ENCODE peak calls at places on chromosome 13, in ten cellular contexts. O is suprapubic skin, L is breast epithelium, T is GM23338, F is endothelial cell of umbilical vein, J is K562, S is sigmoid colon, I is HCT116, G is H1, P is HL-60. R is an unnamed sample.

GRCh38 chr13:66689037-66689619 is 541.0 kb downstream of the PCDH9 start:
- DNase-seq in O (no peak), L (no peak), T (peak), F (peak), J (no peak), S (no peak), I (no peak), G (no peak), P (no peak), R (no peak)

GRCh38 chr13:65656740-65657329 is 1573.3 kb downstream of the PCDH9 start:
- DNase-seq in O (no peak), L (no peak), T (peak), F (peak), J (no peak), S (no peak), I (no peak), G (no peak), P (no peak), R (no peak)

GRCh38 chr13:25170554-25171107 is 1.5 kb downstream of the AMER2 start:
- DNase-seq in O (no peak), L (no peak), T (peak), F (no peak), J (no peak), S (no peak), I (no peak), G (peak), P (no peak), R (no peak)

GRCh38 chr13:67043901-67044300 is 186.2 kb downstream of the PCDH9 start:
- DNase-seq in O (no peak), L (no peak), T (no peak), F (peak), J (no peak), S (no peak), I (no peak), G (no peak), P (no peak), R (no peak)

GRCh38 chr13:45207319-45207718 is 6.5 kb upstream of the KCTD4 start:
- DNase-seq in O (no peak), L (no peak), T (no peak), F (no peak), J (no peak), S (no peak), I (no peak), G (no peak), P (no peak), R (no peak)

GRCh38 chr13:99935772-99936171 is 35.8 kb downstream of the ZIC5 start:
- DNase-seq in O (no peak), L (no peak), T (peak), F (no peak), J (no peak), S (no peak), I (no peak), G (peak), P (no peak), R (no peak)

GRCh38 chr13:94330552-94331071 is 148.9 kb downstream of the DCT start:
- DNase-seq in O (no peak), L (no peak), T (no peak), F (no peak), J (no peak), S (no peak), I (no peak), G (no peak), P (no peak), R (no peak)

GRCh38 chr13:78589206-78589605 is 14.1 kb downstream of the POU4F1 start:
- DNase-seq in O (no peak), L (no peak), T (peak), F (no peak), J (peak), S (no peak), I (no peak), G (peak), P (no peak), R (no peak)

GRCh38 chr13:87884874-87885273 is 213.7 kb downstream of the SLITRK5 start:
- DNase-seq in O (no peak), L (no peak), T (peak), F (no peak), J (no peak), S (no peak), I (no peak), G (no peak), P (no peak), R (no peak)

DNA sequence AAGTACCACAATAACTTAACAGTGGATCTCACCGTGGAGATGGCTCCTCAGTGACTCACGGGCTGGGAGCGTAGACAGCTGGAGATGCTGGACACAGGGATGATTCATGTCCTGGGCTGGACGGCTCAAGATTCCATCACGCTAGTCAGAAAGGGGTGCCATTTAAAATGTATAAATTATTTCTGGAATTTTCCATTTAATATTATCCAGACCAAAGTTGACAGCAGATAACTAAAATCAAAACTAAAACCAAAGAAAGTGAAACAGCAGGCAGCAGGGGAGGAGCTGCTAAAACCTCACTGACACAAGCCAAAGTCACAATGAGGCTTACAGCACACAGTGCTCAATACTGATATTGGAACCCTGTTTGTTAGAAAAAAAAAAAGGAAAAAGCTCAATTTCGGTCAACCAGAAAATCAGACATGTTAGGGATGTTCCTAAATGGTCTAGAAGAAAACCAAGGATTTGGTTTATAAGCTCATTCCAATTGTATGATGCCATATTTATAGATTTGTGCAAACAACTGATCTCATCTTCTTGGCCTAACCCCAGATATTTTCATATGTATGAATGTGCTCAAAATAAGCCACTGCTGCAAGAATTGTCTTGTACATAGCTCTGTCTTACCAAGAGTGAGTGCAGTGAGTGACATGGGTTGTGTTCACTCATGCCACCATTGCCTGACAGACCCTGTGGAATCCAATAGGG is 111.8 kb downstream of the SACS start:
- DNase-seq in O (peak), L (no peak), T (no peak), F (peak), J (no peak), S (peak), I (peak), G (no peak), P (no peak), R (no peak)
- H3K4me3 ChIP-seq in O (no peak), L (peak), T (no peak), F (peak), J (no peak), S (no peak), I (no peak), G (no peak), P (no peak), R (peak)

DNA sequence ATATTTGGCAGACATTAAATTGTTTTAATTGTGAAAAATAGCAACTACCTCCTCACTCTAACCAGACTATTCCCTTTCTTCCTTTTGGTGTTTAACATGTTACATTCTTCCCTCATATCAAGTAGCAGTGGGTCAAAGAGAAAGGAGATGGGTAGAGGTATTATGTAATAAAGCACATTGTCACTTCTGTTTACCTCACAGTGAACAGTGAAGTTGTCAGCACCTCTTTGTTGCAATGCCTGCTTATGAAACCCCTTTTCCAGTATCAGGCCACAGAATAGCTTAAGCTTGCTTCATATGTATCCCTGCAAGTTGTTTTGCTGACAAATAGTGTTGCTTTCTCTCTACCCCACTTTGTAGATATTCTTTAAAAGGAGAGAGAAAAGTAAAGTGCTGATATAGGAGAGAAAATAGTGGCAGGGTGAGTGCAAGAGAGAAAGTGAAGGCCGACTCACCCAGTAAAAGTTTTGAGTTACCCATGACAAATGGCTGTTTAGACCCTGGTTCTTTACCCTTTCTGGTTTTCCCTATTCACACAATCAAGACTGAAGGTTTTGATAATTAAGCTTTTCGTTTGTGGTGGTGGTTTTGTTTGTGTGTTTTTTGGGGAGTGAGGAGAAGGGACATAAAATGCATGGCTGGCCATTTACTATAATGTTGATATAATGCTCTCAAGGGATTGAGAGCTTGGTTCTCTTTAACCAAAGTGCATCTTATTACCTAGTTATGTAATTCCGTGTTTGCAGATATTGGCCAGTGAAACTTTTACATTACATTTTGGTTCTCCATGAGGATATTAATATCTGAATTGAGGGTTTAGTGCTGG is 3.7 kb downstream of the ITM2B start:
- DNase-seq in O (no peak), L (no peak), T (no peak), F (peak), J (no peak), S (no peak), I (no peak), G (no peak), P (peak), R (no peak)
- TF ChIP-seq POLR2AphosphoS5 in O (peak), L (no peak), T (no peak), F (no peak), J (no peak), S (no peak), I (no peak), G (no peak), P (peak), R (peak)

GRCh38 chr13:76882431-76882830 is 3.8 kb downstream of the KCTD12 start:
- DNase-seq in O (peak), L (no peak), T (no peak), F (peak), J (no peak), S (no peak), I (no peak), G (no peak), P (no peak), R (no peak)
- H3K4me3 ChIP-seq in O (peak), L (peak), T (no peak), F (peak), J (no peak), S (no peak), I (no peak), G (no peak), P (no peak), R (peak)

DNA sequence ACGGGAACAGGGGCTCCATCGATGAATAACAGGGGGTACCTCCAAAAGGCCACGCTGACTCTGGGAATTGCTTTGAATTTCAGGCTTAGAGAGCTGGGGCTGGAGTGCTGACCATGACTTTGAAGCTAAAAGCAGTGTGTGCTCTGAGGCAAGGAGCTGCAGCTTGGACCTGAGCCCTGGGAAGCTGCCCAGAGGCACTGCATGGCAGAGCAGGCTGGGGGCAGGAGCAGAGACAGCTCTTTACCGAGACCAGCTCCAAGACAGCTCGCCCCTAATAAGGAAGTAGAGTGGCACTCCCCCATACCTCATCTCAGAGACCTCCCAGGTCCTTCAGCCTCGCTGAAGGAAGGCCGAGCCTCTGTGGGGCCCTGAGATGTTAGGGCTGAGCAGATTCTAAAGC is 200.2 kb downstream of the COL4A1 start:
- DNase-seq in O (no peak), L (no peak), T (no peak), F (no peak), J (no peak), S (peak), I (no peak), G (no peak), P (no peak), R (no peak)
- TF ChIP-seq POLR2AphosphoS5 in O (no peak), L (no peak), T (no peak), F (no peak), J (no peak), S (no peak), I (no peak), G (no peak), P (no peak), R (no peak)

GRCh38 chr13:36921902-36922301 is 1.9 kb upstream of the SMAD9 start:
- DNase-seq in O (no peak), L (no peak), T (no peak), F (no peak), J (no peak), S (no peak), I (no peak), G (no peak), P (no peak), R (no peak)

GRCh38 chr13:36919206-36919832 is 719 bp downstream of the SMAD9 start:
- DNase-seq in O (no peak), L (no peak), T (peak), F (no peak), J (no peak), S (peak), I (no peak), G (peak), P (no peak), R (peak)

GRCh38 chr13:36918246-36919060 is 1.6 kb downstream of the SMAD9 start:
- DNase-seq in O (no peak), L (no peak), T (peak), F (peak), J (no peak), S (no peak), I (no peak), G (no peak), P (no peak), R (no peak)

GRCh38 chr13:36919833-36920611 is at the start of gene SMAD9:
- DNase-seq in O (peak), L (peak), T (peak), F (peak), J (peak), S (peak), I (peak), G (peak), P (peak), R (peak)

DNA sequence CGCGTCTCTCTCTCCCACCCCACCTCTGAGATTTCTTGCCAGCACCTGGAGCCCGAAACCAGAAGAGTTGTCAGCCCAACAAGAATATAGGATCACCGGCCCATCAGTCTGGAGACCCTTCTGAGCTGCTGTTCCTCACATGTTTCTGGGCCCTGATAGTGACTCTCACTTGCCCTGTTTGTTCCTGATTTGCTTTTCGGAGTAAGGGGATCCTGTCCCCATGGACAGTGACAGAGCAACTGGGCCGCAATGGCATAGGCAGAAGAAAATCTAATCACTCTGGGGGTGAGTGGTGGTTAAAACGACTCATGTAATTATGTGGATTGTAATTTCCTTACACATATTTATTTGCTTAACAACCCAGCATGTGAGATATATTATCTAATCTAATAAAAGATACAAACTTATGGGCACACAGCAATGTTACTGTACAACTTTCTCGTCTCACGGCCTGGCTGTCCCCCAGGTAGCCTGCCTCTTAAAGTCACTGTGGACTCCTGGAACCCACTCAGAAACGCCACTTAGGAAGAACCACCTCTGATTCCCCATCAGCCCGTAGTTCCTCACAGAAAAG is 661 bp upstream of the SMAD9 start:
- DNase-seq in O (no peak), L (no peak), T (peak), F (peak), J (no peak), S (no peak), I (no peak), G (no peak), P (no peak), R (no peak)
- H3K4me3 ChIP-seq in O (peak), L (peak), T (peak), F (no peak), J (no peak), S (peak), I (no peak), G (peak), P (no peak), R (peak)

DNA sequence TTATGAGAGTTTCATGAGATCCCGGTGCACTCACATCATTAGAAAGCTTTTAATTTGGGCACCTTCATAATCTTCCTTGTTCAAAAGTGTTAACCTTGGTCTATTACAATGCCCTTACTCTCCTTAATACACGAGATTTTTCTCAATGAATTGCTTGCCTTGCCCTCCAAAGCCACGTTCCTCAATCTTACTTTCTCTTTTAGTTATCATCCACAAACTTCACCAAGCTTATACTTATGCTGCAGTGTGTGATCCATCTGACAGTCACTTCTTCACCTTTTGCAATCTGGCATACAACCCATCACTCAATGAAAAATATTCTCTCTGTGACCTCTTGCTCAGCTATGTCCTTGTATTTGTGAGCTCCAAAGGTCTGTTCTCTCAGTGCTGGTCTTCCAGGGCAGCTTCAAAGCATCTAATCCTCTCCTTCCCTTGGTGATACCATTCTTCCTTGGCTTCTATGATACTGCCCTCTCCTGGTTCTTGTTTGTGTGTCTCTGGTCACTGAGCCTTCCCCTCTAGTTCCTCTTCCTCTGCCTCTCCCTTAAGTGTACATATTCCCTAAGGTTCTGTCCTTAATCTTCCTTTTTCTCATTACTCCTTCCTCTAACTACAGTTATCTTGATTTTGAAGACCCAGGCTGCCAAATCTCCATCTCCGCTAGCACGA is 202.2 kb upstream of the STARD13 start:
- DNase-seq in O (no peak), L (no peak), T (peak), F (peak), J (no peak), S (no peak), I (no peak), G (no peak), P (no peak), R (no peak)
- TF ChIP-seq POLR2AphosphoS5 in O (no peak), L (no peak), T (no peak), F (no peak), J (no peak), S (no peak), I (no peak), G (no peak), P (no peak), R (no peak)

GRCh38 chr13:89066868-89067466 is 1395.8 kb downstream of the SLITRK5 start:
- DNase-seq in O (no peak), L (no peak), T (peak), F (no peak), J (no peak), S (no peak), I (peak), G (no peak), P (peak), R (no peak)
- H3K4me3 ChIP-seq in O (no peak), L (no peak), T (no peak), F (no peak), J (no peak), S (no peak), I (no peak), G (no peak), P (no peak), R (no peak)

DNA sequence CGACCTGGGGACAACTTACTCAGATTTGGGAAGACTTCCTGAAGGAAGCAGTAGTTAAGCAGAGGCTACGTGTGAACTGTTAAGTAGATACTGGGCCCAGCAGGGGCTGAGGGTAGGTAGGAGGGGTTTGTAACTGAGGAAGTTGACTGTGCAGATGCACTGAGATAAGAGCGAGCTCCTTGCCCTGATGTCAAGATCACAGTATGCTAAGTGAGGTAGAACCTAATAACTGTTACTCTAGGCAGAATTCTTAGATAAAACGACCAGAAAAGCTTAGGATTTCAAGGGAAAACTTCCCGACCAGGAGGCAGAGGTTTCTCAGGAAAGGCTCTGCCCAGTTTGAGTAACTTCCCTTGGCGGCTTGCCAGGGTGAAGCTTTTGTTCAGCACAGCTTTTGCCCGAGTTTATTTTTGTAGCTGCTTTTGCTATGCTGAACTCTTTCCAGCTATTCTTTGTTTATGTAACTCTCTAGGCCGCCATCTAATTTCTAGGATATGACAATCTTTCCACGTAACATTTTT is 632.1 kb downstream of the DIAPH3 start:
- DNase-seq in O (peak), L (peak), T (peak), F (peak), J (peak), S (peak), I (peak), G (peak), P (no peak), R (peak)
- TF ChIP-seq POLR2AphosphoS5 in O (no peak), L (no peak), T (no peak), F (peak), J (no peak), S (no peak), I (no peak), G (no peak), P (no peak), R (no peak)